ENCODE peak calls at places on chromosomes 5 and 9, in four cellular contexts. B is HFF-Myc, W is A673, Q is bronchial epithelial cell. T is an unnamed sample.

GRCh38 chr5:84411832-84412605 is 27.3 kb upstream of the EDIL3 start:
- DNase-seq in B (no peak), W (no peak), Q (peak), T (no peak)

GRCh38 chr9:131146186-131146585 is 20.8 kb downstream of the NUP214 start:
- DNase-seq in W (no peak), B (no peak), Q (no peak), T (no peak)

GRCh38 chr5:34655354-34655991 is 655 bp upstream of the RAI14 start:
- DNase-seq in Q (peak), W (peak), B (peak), T (peak)

GRCh38 chr9:4718911-4719310 is 22.1 kb downstream of the AK3 start:
- DNase-seq in B (no peak), W (no peak), Q (no peak), T (no peak)

GRCh38 chr5:76691470-76692273 is 24.3 kb upstream of the F2R start:
- DNase-seq in W (peak), Q (peak), B (peak), T (peak)

GRCh38 chr9:135070964-135071735 is 16.3 kb upstream of the OLFM1 start:
- DNase-seq in Q (no peak), W (no peak), B (no peak), T (no peak)

GRCh38 chr5:74206571-74207550 is 433.7 kb downstream of the ENC1 start:
- DNase-seq in Q (peak), B (peak), W (peak), T (peak)

GRCh38 chr5:142095035-142095434 is 13.5 kb upstream of the NDFIP1 start:
- DNase-seq in Q (no peak), W (no peak), B (no peak), T (no peak)

GRCh38 chr5:99320461-99320860 is 391.7 kb upstream of the CHD1 start:
- DNase-seq in W (peak), Q (peak), B (no peak), T (peak)

GRCh38 chr5:149724130-149724850 is 5.8 kb upstream of the PPARGC1B start:
- DNase-seq in Q (no peak), B (no peak), W (no peak), T (no peak)

GRCh38 chr9:84340535-84340934 is at the start of gene SLC28A3:
- DNase-seq in Q (peak), W (no peak), B (no peak), T (no peak)

GRCh38 chr9:5698810-5699556 is 70.1 kb downstream of the RIC1 start:
- DNase-seq in Q (peak), B (no peak), W (no peak), T (no peak)

GRCh38 chr5:67902497-67902830 is 313.1 kb upstream of the PIK3R1 start:
- DNase-seq in B (no peak), Q (no peak), W (no peak), T (no peak)

GRCh38 chr9:125966959-125967711 is 220.0 kb downstream of the PBX3 start:
- DNase-seq in Q (no peak), B (no peak), W (no peak), T (no peak)

GRCh38 chr5:155532621-155533314 is 519.2 kb downstream of the KIF4B start:
- DNase-seq in Q (peak), B (no peak), W (no peak), T (no peak)

GRCh38 chr5:73693573-73694061 is 67.6 kb downstream of the ARHGEF28 start:
- DNase-seq in W (peak), B (no peak), Q (peak), T (no peak)

GRCh38 chr5:151770383-151771258 is 1.1 kb upstream of the G3BP1 start:
- DNase-seq in B (peak), W (peak), Q (peak), T (no peak)

GRCh38 chr5:54883374-54884194 is 101.8 kb downstream of the ESM1 start:
- DNase-seq in B (no peak), Q (no peak), W (peak), T (no peak)

GRCh38 chr5:84634256-84634655 is 249.6 kb upstream of the EDIL3 start:
- DNase-seq in W (peak), Q (peak), B (no peak), T (peak)

GRCh38 chr5:143398451-143399237 is 4.8 kb downstream of the NR3C1 start:
- DNase-seq in B (no peak), W (no peak), Q (peak), T (no peak)

GRCh38 chr5:14450055-14450524 is 131.5 kb upstream of the OTULINL start:
- DNase-seq in Q (no peak), B (peak), W (no peak), T (no peak)

GRCh38 chr5:57173026-57173317 is 887 bp upstream of the GPBP1 start:
- DNase-seq in W (no peak), B (no peak), Q (no peak), T (no peak)

GRCh38 chr5:171463844-171464191 is 44.4 kb downstream of the FGF18 start:
- DNase-seq in Q (no peak), B (no peak), W (no peak), T (no peak)

GRCh38 chr5:81315336-81315735 is 13.9 kb downstream of the ZCCHC9 start:
- DNase-seq in W (peak), Q (peak), B (no peak), T (no peak)

GRCh38 chr5:4130819-4131218 is 535.2 kb downstream of the IRX1 start:
- DNase-seq in Q (no peak), B (no peak), W (no peak), T (no peak)

GRCh38 chr5:8750100-8750499 is 795.8 kb downstream of the SEMA5A start:
- DNase-seq in Q (no peak), W (no peak), B (no peak), T (no peak)

GRCh38 chr5:61678966-61679365 is 346.9 kb downstream of the ZSWIM6 start:
- DNase-seq in W (peak), B (no peak), Q (no peak), T (no peak)

GRCh38 chr5:82307431-82307830 is 29.3 kb upstream of the RPS23 start:
- DNase-seq in W (no peak), Q (no peak), B (peak), T (peak)

GRCh38 chr9:5428794-5429528 is 8.8 kb downstream of the PLGRKT start:
- DNase-seq in W (no peak), Q (peak), B (no peak), T (no peak)

DNA sequence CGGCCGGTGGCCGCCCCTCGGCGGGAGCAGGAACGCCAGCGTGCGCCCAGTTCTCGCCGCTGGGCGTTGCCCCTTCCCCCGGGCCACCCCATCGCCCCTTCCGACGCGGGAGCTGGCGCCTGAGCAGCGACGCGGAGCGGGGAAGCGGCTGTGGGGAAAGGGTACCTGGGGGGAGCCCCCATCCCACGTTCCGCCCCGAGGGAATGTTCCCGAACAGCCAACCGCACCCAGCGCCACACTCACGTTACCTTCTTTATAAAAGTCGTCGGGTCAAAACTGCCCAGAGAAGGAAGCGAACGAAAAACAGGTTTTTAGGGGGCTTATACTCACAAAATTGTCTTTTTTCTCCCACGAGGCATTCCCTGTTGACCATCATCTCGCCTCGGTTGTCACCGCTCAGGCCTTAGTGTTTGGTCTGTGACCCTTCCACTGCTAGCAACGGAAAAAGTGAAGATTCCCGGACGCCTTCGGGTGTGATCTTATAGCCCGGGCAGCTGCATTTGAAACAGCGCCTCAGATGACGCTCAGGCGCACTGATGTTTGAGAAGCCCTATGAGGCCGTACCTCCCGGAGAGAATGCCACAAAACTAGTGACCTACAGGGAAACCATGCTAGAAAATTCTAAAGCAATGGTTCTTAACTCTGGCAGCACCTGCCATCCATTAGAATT is 472 bp upstream of the GOLM1 start:
- DNase-seq in B (peak), W (peak), Q (peak), T (no peak)
- TF ChIP-seq CTCF in B (no peak), W (no peak), Q (no peak), T (peak)

DNA sequence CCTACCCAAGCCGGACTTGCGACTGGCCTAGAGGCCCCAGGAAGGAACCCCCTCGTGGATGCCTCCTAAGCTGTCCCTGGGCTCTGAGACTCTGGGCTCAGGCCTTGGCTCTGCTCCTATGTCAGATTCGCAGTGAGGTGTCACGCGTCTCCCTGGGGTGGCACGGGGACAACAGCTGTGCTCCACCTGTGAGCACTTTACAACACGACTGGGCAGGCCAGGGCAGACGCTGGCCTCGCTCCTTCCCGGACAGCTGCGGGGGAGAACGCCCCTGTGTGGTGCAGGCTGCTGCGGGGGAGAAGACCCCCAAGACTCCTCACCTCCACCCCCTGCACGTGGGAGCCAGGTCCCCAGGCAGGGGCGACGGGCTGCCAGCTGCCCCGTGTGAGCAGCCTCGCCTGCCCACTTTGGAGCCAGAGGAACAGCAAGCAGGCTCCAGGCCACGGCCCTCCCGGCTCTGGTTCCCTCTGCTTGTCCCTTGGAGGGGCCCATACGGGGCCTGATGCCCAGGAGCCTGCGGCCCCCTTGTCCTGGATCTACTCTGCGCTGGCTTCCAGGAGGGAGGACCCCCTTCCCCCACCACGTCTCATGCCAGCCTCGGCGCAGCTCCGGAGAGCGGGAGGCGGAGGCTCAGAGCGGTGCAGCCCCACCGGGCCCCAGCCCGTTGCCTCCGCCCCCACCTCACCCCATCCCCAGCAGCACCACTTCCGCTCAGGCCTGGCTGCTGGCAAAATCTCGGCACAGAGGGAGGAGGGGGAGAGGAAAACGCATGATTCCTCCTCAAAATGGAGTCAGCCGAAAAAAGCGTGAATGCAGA is 36.0 kb downstream of the SARDH start:
- DNase-seq in B (no peak), Q (no peak), W (peak), T (no peak)
- H3K4me3 ChIP-seq in B (no peak), Q (no peak), W (no peak), T (peak)

GRCh38 chr5:21802869-21803490 is 1050.2 kb downstream of the CDH12 start:
- DNase-seq in B (no peak), Q (peak), W (peak), T (no peak)
- TF ChIP-seq CTCF in B (peak), Q (peak), W (peak), T (peak)

GRCh38 chr5:124755565-124755964 is 9.1 kb upstream of the ZNF608 start:
- DNase-seq in Q (no peak), B (no peak), W (peak), T (no peak)

GRCh38 chr5:124748687-124749594 is 2.5 kb upstream of the ZNF608 start:
- DNase-seq in Q (peak), W (peak), B (peak), T (peak)

GRCh38 chr5:124752854-124753720 is 6.6 kb upstream of the ZNF608 start:
- DNase-seq in B (no peak), W (no peak), Q (peak), T (no peak)

GRCh38 chr5:124751031-124751430 is 4.6 kb upstream of the ZNF608 start:
- DNase-seq in W (no peak), Q (no peak), B (no peak), T (no peak)

GRCh38 chr5:124754206-124754927 is 7.9 kb upstream of the ZNF608 start:
- DNase-seq in Q (no peak), W (no peak), B (no peak), T (peak)
- H3K4me3 ChIP-seq in Q (no peak), W (no peak), B (no peak), T (peak)

DNA sequence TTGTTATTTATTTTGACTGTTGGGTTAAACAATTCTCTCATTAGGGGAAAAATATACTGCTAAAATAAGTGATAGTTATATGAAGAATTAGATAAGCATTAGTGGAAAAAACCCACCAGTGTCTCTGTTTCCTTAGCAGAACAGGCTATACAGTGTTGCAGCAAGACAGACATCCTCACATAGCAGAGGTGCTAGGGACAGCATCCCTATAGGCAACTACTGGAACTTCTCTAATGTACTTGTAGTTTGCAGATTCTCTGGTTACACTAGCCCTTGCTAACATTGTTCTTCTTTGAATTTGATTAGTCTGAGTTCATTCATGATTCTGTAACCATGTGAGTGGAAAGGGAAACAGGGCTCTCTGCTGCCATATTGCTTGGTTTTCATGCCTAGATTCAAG is 661.8 kb upstream of the RGMB start:
- DNase-seq in B (no peak), W (no peak), Q (no peak), T (no peak)
- TF ChIP-seq CTCF in B (peak), W (no peak), Q (peak), T (peak)

GRCh38 chr5:107265268-107265667 is 405.5 kb downstream of the EFNA5 start:
- DNase-seq in B (no peak), Q (no peak), W (no peak), T (no peak)

GRCh38 chr5:107257885-107258520 is 412.7 kb downstream of the EFNA5 start:
- DNase-seq in W (no peak), Q (peak), B (no peak), T (no peak)

GRCh38 chr5:107268241-107268640 is 402.5 kb downstream of the EFNA5 start:
- DNase-seq in W (no peak), Q (peak), B (no peak), T (no peak)

GRCh38 chr5:107266100-107266499 is 404.6 kb downstream of the EFNA5 start:
- DNase-seq in W (no peak), B (no peak), Q (no peak), T (no peak)

DNA sequence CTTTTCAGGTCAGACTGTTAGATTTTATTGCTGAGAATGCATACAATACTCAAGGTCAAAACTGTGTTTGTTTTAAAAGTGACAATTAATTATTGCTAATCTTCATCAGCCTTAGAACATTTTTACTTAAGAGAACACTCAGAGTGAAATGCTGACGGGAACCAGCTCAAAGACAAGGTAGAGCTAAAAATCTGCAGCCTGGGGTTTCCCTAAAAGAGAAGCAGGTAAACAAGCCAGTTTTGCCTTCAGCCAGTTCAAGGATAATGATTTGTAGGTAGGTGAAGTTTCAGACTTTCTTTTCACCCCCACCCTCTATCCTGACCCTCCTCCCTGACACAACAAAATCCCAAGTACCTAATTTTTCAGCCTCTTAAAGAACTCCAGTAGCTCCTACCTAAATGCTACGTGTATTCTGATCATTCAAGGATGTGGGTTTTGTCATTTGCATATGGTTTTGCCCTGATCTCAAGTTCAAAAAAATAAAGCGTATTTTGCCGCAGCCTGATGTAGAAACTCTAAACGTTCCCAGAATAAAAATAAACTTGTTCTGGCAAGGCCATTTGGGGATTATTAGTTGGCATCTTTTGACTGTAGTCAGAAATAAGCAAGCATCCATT is 407.2 kb downstream of the EFNA5 start:
- DNase-seq in B (no peak), Q (no peak), W (no peak), T (no peak)
- H3K4me3 ChIP-seq in B (no peak), Q (no peak), W (no peak), T (no peak)

GRCh38 chr5:10793785-10794184 is 32.8 kb upstream of the DAP start:
- DNase-seq in B (no peak), Q (no peak), W (no peak), T (no peak)
- TF ChIP-seq CTCF in B (peak), Q (no peak), W (no peak), T (no peak)